ENCODE peak calls at places on chromosomes 4 and X, in nine cellular contexts. H, Z, A, D, J, G, I, C and K are unnamed samples.

GRCh38 chrX:38717871-38718270 is 83.4 kb upstream of the MID1IP1 start:
- DNase-seq in I (peak; percentile 2), G (no peak), Z (peak; percentile 32), C (no peak), D (no peak), J (no peak), A (peak; percentile 2), H (no peak), K (no peak)

GRCh38 chrX:49210406-49210805 is 10.4 kb upstream of the SYP start:
- DNase-seq in I (no peak), J (no peak), C (no peak), Z (no peak), G (no peak), H (no peak), A (no peak), D (no peak), K (no peak)

GRCh38 chr4:101818362-101818761 is 27.8 kb downstream of the BANK1 start:
- DNase-seq in I (peak; percentile 81), D (no peak), G (no peak), H (no peak), A (no peak), J (no peak), Z (peak; percentile 27), C (no peak), K (no peak)

GRCh38 chrX:119266364-119266995 is 30.4 kb downstream of the PGRMC1 start:
- DNase-seq in D (no peak), J (no peak), C (no peak), G (no peak), I (peak; percentile 14), Z (peak; percentile 38), H (no peak), A (peak; percentile 11), K (no peak)

GRCh38 chrX:134480061-134480460 is 20.1 kb downstream of the HPRT1 start:
- DNase-seq in A (no peak), H (no peak), I (peak; percentile 29), D (no peak), J (no peak), G (no peak), C (no peak), Z (peak; percentile 22), K (no peak)

GRCh38 chr4:124997907-124998306 is 285.4 kb upstream of the ANKRD50 start:
- DNase-seq in H (no peak), J (no peak), G (no peak), Z (no peak), C (no peak), A (no peak), D (no peak), I (no peak), K (no peak)

GRCh38 chr4:98570160-98570797 is 88.1 kb downstream of the TSPAN5 start:
- DNase-seq in H (no peak), J (no peak), I (no peak), A (no peak), C (no peak), G (no peak), Z (no peak), D (no peak), K (no peak)

GRCh38 chr4:16667464-16667863 is 231.0 kb downstream of the LDB2 start:
- DNase-seq in I (peak; percentile 94), C (no peak), D (no peak), Z (peak; percentile 93), J (no peak), H (no peak), G (no peak), A (no peak), K (no peak)